ENCODE peak calls at places on chromosome 2, in seven cellular contexts. B, F, Q, U, P, V and H are unnamed samples.
A peak's percentile ranks its signal among the peaks of the same experiment; 100 is the strongest.

GRCh38 chr2:98830573-98831145 is 99.7 kb upstream of the MGAT4A start:
- DNase-seq in B (no peak), P (no peak), Q (no peak), F (no peak), U (no peak), V (no peak), H (no peak)

GRCh38 chr2:98382739-98383138 is 36.5 kb downstream of the CNGA3 start:
- DNase-seq in Q (no peak), F (no peak), U (no peak), P (no peak), V (no peak), B (no peak), H (no peak)

GRCh38 chr2:73112026-73112912 is 479 bp downstream of the RAB11FIP5 start:
- DNase-seq in V (no peak), P (peak; percentile 27), U (peak; percentile 32), Q (no peak), F (no peak), B (peak; percentile 59), H (no peak)

GRCh38 chr2:73985318-73986084 is 791 bp downstream of the TET3 start:
- DNase-seq in P (peak; percentile 91), U (peak; percentile 54), B (peak; percentile 90), Q (no peak), V (no peak), F (peak; percentile 22), H (peak; percentile 80)

GRCh38 chr2:234003972-234004617 is 46.4 kb upstream of the SPP2 start:
- DNase-seq in P (peak; percentile 68), B (no peak), V (peak; percentile 76), Q (peak; percentile 48), U (no peak), F (no peak), H (no peak)

GRCh38 chr2:159449504-159450124 is 163.1 kb upstream of the WDSUB1 start:
- DNase-seq in P (no peak), V (no peak), Q (no peak), U (no peak), F (no peak), B (no peak), H (no peak)

GRCh38 chr2:213251618-213252017 is 32.6 kb upstream of the SPAG16 start:
- DNase-seq in Q (no peak), V (peak; percentile 17), U (peak; percentile 29), P (no peak), B (peak; percentile 63), F (no peak), H (peak; percentile 36)

GRCh38 chr2:43293744-43294695 is 67.6 kb upstream of the ZFP36L2 start:
- DNase-seq in B (no peak), F (peak; percentile 76), U (peak; percentile 76), Q (no peak), P (peak; percentile 66), V (peak; percentile 90), H (peak; percentile 85)

GRCh38 chr2:238942941-238943715 is 95.2 kb downstream of the TWIST2 start:
- DNase-seq in Q (no peak), B (no peak), F (no peak), U (no peak), V (no peak), P (no peak), H (no peak)

GRCh38 chr2:174761837-174762236 is 2.4 kb downstream of the CHRNA1 start:
- DNase-seq in P (no peak), Q (no peak), B (no peak), V (no peak), U (no peak), F (no peak), H (no peak)

GRCh38 chr2:95278637-95279225 is 4.5 kb downstream of the PROM2 start:
- DNase-seq in Q (no peak), F (no peak), B (no peak), V (no peak), P (no peak), U (no peak), H (no peak)

GRCh38 chr2:95278051-95278471 is 3.8 kb downstream of the PROM2 start:
- DNase-seq in Q (no peak), U (no peak), F (no peak), P (no peak), B (no peak), V (no peak), H (no peak)

GRCh38 chr2:95276888-95277245 is 2.6 kb downstream of the PROM2 start:
- DNase-seq in F (no peak), V (no peak), B (no peak), Q (no peak), U (no peak), P (no peak), H (no peak)

GRCh38 chr2:95276244-95276887 is 2.1 kb downstream of the PROM2 start:
- DNase-seq in U (peak; percentile 1), F (no peak), V (no peak), Q (no peak), P (no peak), B (no peak), H (no peak)

DNA sequence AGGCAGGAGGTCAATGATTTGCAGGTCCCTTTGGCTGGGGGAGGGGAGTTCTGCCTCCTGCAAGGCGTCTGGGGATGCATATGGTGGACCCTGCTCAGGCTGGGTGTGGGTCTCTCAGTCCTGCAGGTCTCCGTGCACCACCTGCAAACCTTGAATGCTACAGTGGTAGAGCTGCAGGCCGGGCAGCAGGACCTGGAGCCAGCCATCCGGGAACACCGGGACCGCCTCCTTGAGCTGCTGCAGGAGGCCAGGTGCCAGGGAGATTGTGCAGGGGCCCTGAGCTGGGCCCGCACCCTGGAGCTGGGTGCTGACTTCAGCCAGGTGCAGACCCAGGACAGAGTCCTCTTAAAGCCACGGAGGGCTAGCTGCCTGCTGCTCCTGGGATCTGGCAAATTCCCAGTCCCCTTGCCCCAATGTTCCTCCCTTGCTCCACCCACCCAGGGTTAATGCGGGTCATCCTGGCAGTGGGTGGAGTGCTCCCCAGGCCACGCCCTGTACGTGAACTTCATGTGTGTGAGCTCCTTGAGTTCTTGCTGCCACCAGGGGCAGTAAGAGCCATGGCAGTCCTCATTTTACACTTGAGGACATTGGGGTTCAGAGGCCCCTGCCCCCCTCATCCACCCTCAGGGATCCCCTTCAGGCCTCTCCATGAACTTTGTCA is 3.1 kb downstream of the PROM2 start:
- DNase-seq in U (peak; percentile 77), B (no peak), F (no peak), Q (no peak), P (no peak), V (no peak), H (no peak)
- TF ChIP-seq CTCF in U (peak; percentile 26), B (no peak), F (no peak), Q (no peak), P (no peak), V (no peak), H (no peak)

GRCh38 chr2:100561191-100561590 is 1.6 kb upstream of the PDCL3 start:
- DNase-seq in B (no peak), Q (no peak), P (no peak), U (no peak), F (no peak), V (no peak), H (no peak)

GRCh38 chr2:100563407-100564247 is 834 bp downstream of the PDCL3 start:
- DNase-seq in B (no peak), Q (no peak), F (no peak), U (no peak), P (no peak), V (no peak), H (no peak)

GRCh38 chr2:100560431-100560830 is 2.4 kb upstream of the PDCL3 start:
- DNase-seq in U (no peak), B (no peak), P (no peak), V (no peak), Q (no peak), F (no peak), H (no peak)

DNA sequence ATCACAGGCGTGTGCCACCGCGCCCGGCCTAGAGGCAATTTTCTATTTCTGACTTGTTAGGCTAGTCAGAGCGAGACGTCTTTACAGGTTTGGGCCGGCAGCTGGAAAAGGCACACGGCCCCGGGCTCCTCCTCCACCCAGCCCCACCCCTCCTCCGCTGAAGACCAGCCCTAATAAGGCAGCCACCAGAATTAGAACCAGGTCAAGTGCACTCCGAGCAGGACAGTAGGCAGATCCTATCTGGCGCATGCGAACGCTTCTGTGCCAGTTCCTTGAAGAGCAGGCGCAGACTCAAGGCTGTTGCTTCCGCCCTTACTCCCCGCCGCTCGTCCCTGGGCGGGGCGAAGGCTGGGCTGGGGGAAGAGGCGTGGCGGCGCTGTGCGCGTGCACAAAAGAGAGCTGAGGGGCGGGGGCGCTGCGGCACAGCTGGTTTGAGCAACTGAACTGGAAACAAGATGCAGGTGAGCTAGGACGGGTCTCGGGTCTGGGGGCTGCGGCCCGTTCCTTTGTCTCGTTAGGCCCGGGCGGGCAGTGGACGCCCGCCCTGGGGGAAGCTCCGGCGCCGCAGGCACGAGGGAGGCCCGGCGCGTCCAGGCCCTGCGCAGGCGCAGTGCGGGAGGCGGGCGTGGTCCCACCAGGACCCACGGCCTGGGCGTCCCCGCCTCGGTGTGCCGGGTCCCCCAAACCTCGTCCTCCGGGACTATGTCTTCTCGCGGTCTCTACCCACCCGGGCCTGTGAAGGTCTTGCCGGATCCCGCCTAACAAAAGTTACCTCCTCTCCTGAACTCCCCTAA is at the start of gene PDCL3:
- DNase-seq in F (peak; percentile 98), P (peak; percentile 95), U (peak; percentile 99), Q (peak; percentile 89), B (peak; percentile 98), V (peak; percentile 97), H (peak; percentile 97)
- TF ChIP-seq CTCF in F (peak; percentile 23), P (no peak), U (no peak), Q (peak; percentile 44), B (no peak), V (peak; percentile 15), H (no peak)

GRCh38 chr2:184031402-184032147 is 566.8 kb upstream of the ZNF804A start:
- DNase-seq in Q (no peak), B (no peak), U (peak; percentile 23), F (no peak), V (no peak), P (no peak), H (no peak)
- TF ChIP-seq CTCF in Q (no peak), B (no peak), U (no peak), F (no peak), V (no peak), P (no peak), H (no peak)

DNA sequence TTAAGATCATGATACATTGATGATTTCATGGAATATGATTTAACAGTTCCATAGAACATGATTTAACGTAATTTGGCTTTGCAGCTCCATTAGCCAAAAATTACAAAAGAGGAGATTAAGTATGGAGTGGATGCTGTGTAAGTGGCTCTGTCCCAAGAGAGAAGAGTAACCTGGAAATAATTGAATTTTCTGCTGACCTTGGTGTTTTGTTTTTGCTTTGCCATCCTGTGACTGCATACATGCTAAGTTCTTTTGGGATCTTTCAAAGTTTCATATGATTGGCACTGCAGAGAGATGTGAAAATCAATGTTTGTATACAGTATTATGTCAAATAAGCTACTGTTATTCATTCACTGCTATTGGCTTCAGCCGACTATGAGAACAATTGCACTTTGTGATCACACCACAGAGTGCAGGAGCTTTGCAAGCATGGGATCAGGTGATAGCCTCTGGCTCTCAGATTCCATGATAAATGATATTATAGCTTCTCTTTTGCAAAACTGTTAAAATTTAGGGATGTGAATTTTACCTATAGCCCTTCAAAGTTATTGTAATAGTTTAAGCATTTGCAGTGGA is 46.1 kb upstream of the TMEM87B start:
- DNase-seq in P (no peak), U (no peak), Q (no peak), F (no peak), V (no peak), B (no peak), H (no peak)
- TF ChIP-seq CTCF in P (no peak), U (no peak), Q (no peak), F (no peak), V (no peak), B (no peak), H (no peak)